ENCODE peak calls at places on chromosome 4, in seven cellular contexts. R is lung, X is tibial artery, W is small intestine, K is mesendoderm, S is caudate nucleus, L is lower lobe of right lung. I is an unnamed sample.

GRCh38 chr4:112848931-112849330 is 200.5 kb upstream of the ANK2 start:
- DNase-seq in R (no peak), X (no peak), W (no peak), K (no peak), S (no peak), L (no peak), I (no peak)

GRCh38 chr4:55364691-55365346 is 18.8 kb downstream of the SRD5A3 start:
- DNase-seq in R (no peak), X (no peak), W (no peak), K (peak), S (peak), L (no peak), I (no peak)

GRCh38 chr4:182369211-182369610 is 126.0 kb downstream of the TENM3 start:
- DNase-seq in R (no peak), X (no peak), W (no peak), K (peak), S (no peak), L (no peak), I (no peak)

GRCh38 chr4:113564493-113564892 is 197.0 kb downstream of the CAMK2D start:
- DNase-seq in R (no peak), X (no peak), W (no peak), K (peak), S (no peak), L (no peak), I (no peak)

GRCh38 chr4:4677825-4678522 is 136.1 kb upstream of the STX18 start:
- DNase-seq in R (no peak), X (no peak), W (no peak), K (peak), S (no peak), L (no peak), I (peak)

GRCh38 chr4:76782837-76783236 is 115.1 kb downstream of the SOWAHB start:
- DNase-seq in R (no peak), X (no peak), W (no peak), K (peak), S (no peak), L (no peak), I (no peak)

GRCh38 chr4:152776352-152776751 is 3.2 kb downstream of the TIGD4 start:
- DNase-seq in R (no peak), X (no peak), W (no peak), K (no peak), S (no peak), L (no peak), I (no peak)

GRCh38 chr4:128513664-128514484 is 226.3 kb upstream of the PGRMC2 start:
- DNase-seq in R (no peak), X (no peak), W (no peak), K (no peak), S (no peak), L (no peak), I (no peak)

GRCh38 chr4:67871867-67872266 is 11.9 kb downstream of the TMPRSS11D start:
- DNase-seq in R (no peak), X (no peak), W (peak), K (peak), S (no peak), L (no peak), I (no peak)

GRCh38 chr4:2402053-2402452 is 16.4 kb downstream of the ZFYVE28 start:
- DNase-seq in R (peak), X (no peak), W (peak), K (peak), S (no peak), L (peak), I (peak)

GRCh38 chr4:163332526-163333405 is at the start of gene NPY1R:
- DNase-seq in R (peak), X (peak), W (peak), K (peak), S (peak), L (peak), I (peak)

GRCh38 chr4:2785613-2786012 is 7.3 kb upstream of the SH3BP2 start:
- DNase-seq in R (no peak), X (peak), W (no peak), K (no peak), S (no peak), L (peak), I (peak)

GRCh38 chr4:65789850-65790249 is 119.6 kb upstream of the EPHA5 start:
- DNase-seq in R (no peak), X (no peak), W (no peak), K (no peak), S (no peak), L (no peak), I (no peak)

GRCh38 chr4:14168919-14169318 is 541.4 kb upstream of the BOD1L1 start:
- DNase-seq in R (peak), X (no peak), W (peak), K (no peak), S (no peak), L (no peak), I (no peak)

GRCh38 chr4:73275318-73275654 is 16.7 kb upstream of the ANKRD17 start:
- DNase-seq in R (no peak), X (no peak), W (peak), K (no peak), S (no peak), L (no peak), I (no peak)

GRCh38 chr4:38868055-38868965 is 704 bp downstream of the FAM114A1 start:
- DNase-seq in R (peak), X (peak), W (peak), K (peak), S (no peak), L (peak), I (peak)

GRCh38 chr4:166377578-166377977 is 504.5 kb downstream of the TLL1 start:
- DNase-seq in R (no peak), X (no peak), W (no peak), K (no peak), S (no peak), L (no peak), I (no peak)

GRCh38 chr4:73729534-73730165 is 10.7 kb upstream of the CXCL8 start:
- DNase-seq in R (peak), X (peak), W (peak), K (peak), S (peak), L (peak), I (peak)

GRCh38 chr4:153204247-153205027 is at the start of gene TRIM2:
- DNase-seq in R (peak), X (peak), W (peak), K (peak), S (peak), L (peak), I (peak)

GRCh38 chr4:73859614-73860088 is 6.6 kb downstream of the PF4V1 start:
- DNase-seq in R (no peak), X (no peak), W (peak), K (no peak), S (no peak), L (no peak), I (no peak)

GRCh38 chr4:126137782-126138170 is 823.0 kb downstream of the FAT4 start:
- DNase-seq in R (no peak), X (no peak), W (no peak), K (no peak), S (no peak), L (no peak), I (no peak)

GRCh38 chr4:100022792-100023222 is 72.7 kb upstream of the H2AZ1 start:
- DNase-seq in R (no peak), X (no peak), W (no peak), K (peak), S (no peak), L (no peak), I (peak)

GRCh38 chr4:105130945-105131344 is 15.7 kb upstream of the TET2 start:
- DNase-seq in R (no peak), X (no peak), W (no peak), K (no peak), S (no peak), L (no peak), I (no peak)

GRCh38 chr4:51849430-51849829 is 6.5 kb downstream of the DCUN1D4 start:
- DNase-seq in R (no peak), X (no peak), W (no peak), K (no peak), S (no peak), L (no peak), I (no peak)

GRCh38 chr4:145546556-145546955 is 64.9 kb downstream of the SMAD1 start:
- DNase-seq in R (no peak), X (no peak), W (no peak), K (no peak), S (no peak), L (no peak), I (no peak)

GRCh38 chr4:53453385-53453784 is 75.9 kb downstream of the FIP1L1 start:
- DNase-seq in R (no peak), X (no peak), W (no peak), K (no peak), S (no peak), L (no peak), I (no peak)

GRCh38 chr4:185774076-185774731 is 37.8 kb downstream of the SORBS2 start:
- DNase-seq in R (no peak), X (no peak), W (peak), K (no peak), S (no peak), L (no peak), I (no peak)

GRCh38 chr4:91734682-91735081 is 569.1 kb upstream of the GRID2 start:
- DNase-seq in R (no peak), X (no peak), W (peak), K (no peak), S (no peak), L (no peak), I (no peak)

GRCh38 chr4:94472056-94472826 is 20.5 kb downstream of the PDLIM5 start:
- DNase-seq in R (no peak), X (no peak), W (peak), K (no peak), S (no peak), L (no peak), I (no peak)
- H3K27ac ChIP-seq in R (no peak), X (peak), W (no peak), K (no peak), S (no peak), L (no peak), I (no peak)

GRCh38 chr4:140085062-140085622 is 68.8 kb downstream of the MAML3 start:
- DNase-seq in R (no peak), X (no peak), W (peak), K (peak), S (no peak), L (no peak), I (no peak)
- H3K27ac ChIP-seq in R (peak), X (peak), W (no peak), K (peak), S (no peak), L (no peak), I (no peak)

GRCh38 chr4:24747234-24747975 is 48.0 kb upstream of the SOD3 start:
- DNase-seq in R (no peak), X (no peak), W (no peak), K (no peak), S (no peak), L (no peak), I (no peak)
- H3K27ac ChIP-seq in R (no peak), X (no peak), W (no peak), K (no peak), S (no peak), L (no peak), I (no peak)

GRCh38 chr4:148442830-148443549 is 776 bp upstream of the NR3C2 start:
- DNase-seq in R (no peak), X (no peak), W (no peak), K (no peak), S (no peak), L (no peak), I (no peak)
- H3K27ac ChIP-seq in R (peak), X (peak), W (peak), K (no peak), S (peak), L (peak), I (no peak)

GRCh38 chr4:7841071-7841470 is 98.6 kb downstream of the AFAP1 start:
- DNase-seq in R (no peak), X (no peak), W (no peak), K (no peak), S (no peak), L (no peak), I (no peak)
- H3K27ac ChIP-seq in R (peak), X (peak), W (no peak), K (no peak), S (no peak), L (peak), I (peak)

GRCh38 chr4:1008840-1009646 is 2.4 kb upstream of the FGFRL1 start:
- DNase-seq in R (peak), X (peak), W (no peak), K (peak), S (no peak), L (peak), I (peak)
- H3K27ac ChIP-seq in R (no peak), X (peak), W (no peak), K (no peak), S (no peak), L (peak), I (no peak)

DNA sequence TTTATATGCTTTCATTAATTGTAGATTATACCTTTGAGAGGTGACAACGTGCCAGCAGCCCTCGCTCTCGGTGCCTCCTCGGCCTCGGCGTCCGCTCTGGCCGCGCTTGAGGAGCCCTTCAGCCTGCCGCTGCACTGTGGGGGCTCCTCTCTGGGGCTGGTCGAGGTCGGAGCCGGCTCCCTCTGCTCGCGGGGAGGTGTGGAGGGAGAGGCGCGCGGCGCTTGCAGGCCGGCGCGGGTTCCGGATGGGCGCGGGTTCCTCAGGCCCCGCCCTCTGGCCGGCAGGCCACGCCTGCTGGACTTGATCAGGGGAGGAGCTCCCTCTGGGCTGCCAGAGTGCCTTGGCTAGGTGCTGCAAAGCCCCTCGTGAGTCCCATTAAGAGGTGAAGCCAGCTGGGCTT is 321.1 kb upstream of the PCDH18 start:
- DNase-seq in R (no peak), X (no peak), W (no peak), K (no peak), S (no peak), L (no peak), I (no peak)
- H3K27ac ChIP-seq in R (no peak), X (no peak), W (no peak), K (no peak), S (no peak), L (no peak), I (no peak)

GRCh38 chr4:151745727-151746231 is 15.0 kb downstream of the GATB start:
- DNase-seq in R (no peak), X (no peak), W (no peak), K (peak), S (no peak), L (no peak), I (no peak)
- H3K27ac ChIP-seq in R (no peak), X (no peak), W (no peak), K (peak), S (no peak), L (no peak), I (no peak)

I was measured in endodermal cell.